ENCODE peak calls at places on chromosome 3, in nine cellular contexts. One of them, this sample, is unnamed. For H3K36me3, the result is how much of the 10 kb centered on the place peaks cover.

GRCh38 chr3:14431928-14432834 is 29.8 kb downstream of the SLC6A6 start:
- DNase-seq in sigmoid colon: peak
- DNase-seq in IMR-90: peak
- DNase-seq in endothelial cell of umbilical vein: peak
- DNase-seq in uterus: peak
- DNase-seq in right lobe of liver: peak
- DNase-seq in tibial nerve: peak
- DNase-seq in body of pancreas: peak
- DNase-seq in suprapubic skin: no peak
- DNase-seq in this sample: peak

GRCh38 chr3:37074178-37074577 is 80.9 kb downstream of the MLH1 start:
- DNase-seq in sigmoid colon: no peak
- DNase-seq in IMR-90: peak
- DNase-seq in endothelial cell of umbilical vein: no peak
- DNase-seq in uterus: no peak
- DNase-seq in right lobe of liver: no peak
- DNase-seq in tibial nerve: no peak
- DNase-seq in body of pancreas: no peak
- DNase-seq in suprapubic skin: no peak
- DNase-seq in this sample: no peak

GRCh38 chr3:69927571-69927970 is 72.0 kb upstream of the SAMMSON start:
- DNase-seq in sigmoid colon: no peak
- DNase-seq in IMR-90: no peak
- DNase-seq in endothelial cell of umbilical vein: no peak
- DNase-seq in uterus: no peak
- DNase-seq in right lobe of liver: no peak
- DNase-seq in tibial nerve: no peak
- DNase-seq in body of pancreas: no peak
- DNase-seq in suprapubic skin: no peak
- DNase-seq in this sample: no peak

GRCh38 chr3:64898941-64899340 is 211.1 kb upstream of the ADAMTS9 start:
- DNase-seq in sigmoid colon: no peak
- DNase-seq in IMR-90: peak
- DNase-seq in endothelial cell of umbilical vein: no peak
- DNase-seq in uterus: no peak
- DNase-seq in right lobe of liver: no peak
- DNase-seq in tibial nerve: no peak
- DNase-seq in body of pancreas: no peak
- DNase-seq in suprapubic skin: no peak
- DNase-seq in this sample: no peak

GRCh38 chr3:186705882-186706780 is 11.0 kb upstream of the KNG1 start:
- DNase-seq in sigmoid colon: no peak
- DNase-seq in IMR-90: no peak
- DNase-seq in endothelial cell of umbilical vein: peak
- DNase-seq in uterus: no peak
- DNase-seq in right lobe of liver: no peak
- DNase-seq in tibial nerve: no peak
- DNase-seq in body of pancreas: no peak
- DNase-seq in suprapubic skin: no peak
- DNase-seq in this sample: no peak

GRCh38 chr3:23685484-23686258 is 120.1 kb upstream of the UBE2E1 start:
- DNase-seq in sigmoid colon: peak
- DNase-seq in IMR-90: peak
- DNase-seq in endothelial cell of umbilical vein: peak
- DNase-seq in uterus: peak
- DNase-seq in right lobe of liver: no peak
- DNase-seq in tibial nerve: peak
- DNase-seq in body of pancreas: peak
- DNase-seq in suprapubic skin: no peak
- DNase-seq in this sample: peak

GRCh38 chr3:184145120-184145524 is 10.0 kb downstream of the EIF2B5 start:
- DNase-seq in sigmoid colon: no peak
- DNase-seq in IMR-90: peak
- DNase-seq in endothelial cell of umbilical vein: peak
- DNase-seq in uterus: no peak
- DNase-seq in right lobe of liver: no peak
- DNase-seq in tibial nerve: no peak
- DNase-seq in body of pancreas: peak
- DNase-seq in suprapubic skin: no peak
- DNase-seq in this sample: peak

GRCh38 chr3:43086460-43087165 is 19.3 kb downstream of the POMGNT2 start:
- DNase-seq in sigmoid colon: no peak
- DNase-seq in IMR-90: peak
- DNase-seq in endothelial cell of umbilical vein: no peak
- DNase-seq in uterus: no peak
- DNase-seq in right lobe of liver: no peak
- DNase-seq in tibial nerve: no peak
- DNase-seq in body of pancreas: no peak
- DNase-seq in suprapubic skin: no peak
- DNase-seq in this sample: no peak

GRCh38 chr3:186142556-186142955 is 33.7 kb upstream of the ETV5 start:
- DNase-seq in sigmoid colon: no peak
- DNase-seq in IMR-90: no peak
- DNase-seq in endothelial cell of umbilical vein: no peak
- DNase-seq in uterus: no peak
- DNase-seq in right lobe of liver: no peak
- DNase-seq in tibial nerve: no peak
- DNase-seq in body of pancreas: no peak
- DNase-seq in suprapubic skin: no peak
- DNase-seq in this sample: no peak

GRCh38 chr3:114332342-114333179 is 38.7 kb downstream of the TIGIT start:
- DNase-seq in sigmoid colon: no peak
- DNase-seq in IMR-90: no peak
- DNase-seq in endothelial cell of umbilical vein: no peak
- DNase-seq in uterus: no peak
- DNase-seq in right lobe of liver: no peak
- DNase-seq in tibial nerve: no peak
- DNase-seq in body of pancreas: no peak
- DNase-seq in suprapubic skin: no peak
- DNase-seq in this sample: no peak
- H3K4me3 ChIP-seq in sigmoid colon: no peak
- H3K4me3 ChIP-seq in IMR-90: no peak
- H3K4me3 ChIP-seq in endothelial cell of umbilical vein: no peak
- H3K4me3 ChIP-seq in uterus: no peak
- H3K4me3 ChIP-seq in right lobe of liver: no peak
- H3K4me3 ChIP-seq in tibial nerve: no peak
- H3K4me3 ChIP-seq in body of pancreas: no peak
- H3K4me3 ChIP-seq in suprapubic skin: no peak
- H3K4me3 ChIP-seq in this sample: no peak

GRCh38 chr3:47628426-47628825 is 49.8 kb upstream of the CSPG5 start:
- DNase-seq in sigmoid colon: no peak
- DNase-seq in IMR-90: no peak
- DNase-seq in endothelial cell of umbilical vein: no peak
- DNase-seq in uterus: no peak
- DNase-seq in right lobe of liver: no peak
- DNase-seq in tibial nerve: no peak
- DNase-seq in body of pancreas: no peak
- DNase-seq in suprapubic skin: no peak
- DNase-seq in this sample: no peak

GRCh38 chr3:47634996-47635395 is 56.3 kb upstream of the CSPG5 start:
- DNase-seq in sigmoid colon: no peak
- DNase-seq in IMR-90: no peak
- DNase-seq in endothelial cell of umbilical vein: no peak
- DNase-seq in uterus: no peak
- DNase-seq in right lobe of liver: no peak
- DNase-seq in tibial nerve: no peak
- DNase-seq in body of pancreas: no peak
- DNase-seq in suprapubic skin: no peak
- DNase-seq in this sample: no peak

GRCh38 chr3:47630810-47631209 is 52.1 kb upstream of the CSPG5 start:
- DNase-seq in sigmoid colon: no peak
- DNase-seq in IMR-90: no peak
- DNase-seq in endothelial cell of umbilical vein: no peak
- DNase-seq in uterus: no peak
- DNase-seq in right lobe of liver: no peak
- DNase-seq in tibial nerve: no peak
- DNase-seq in body of pancreas: no peak
- DNase-seq in suprapubic skin: no peak
- DNase-seq in this sample: no peak

GRCh38 chr3:47629770-47630169 is 51.1 kb upstream of the CSPG5 start:
- DNase-seq in sigmoid colon: no peak
- DNase-seq in IMR-90: no peak
- DNase-seq in endothelial cell of umbilical vein: no peak
- DNase-seq in uterus: no peak
- DNase-seq in right lobe of liver: no peak
- DNase-seq in tibial nerve: no peak
- DNase-seq in body of pancreas: no peak
- DNase-seq in suprapubic skin: no peak
- DNase-seq in this sample: no peak
- H3K36me3 ChIP-seq in sigmoid colon: under half
- H3K36me3 ChIP-seq in IMR-90: under half
- H3K36me3 ChIP-seq in endothelial cell of umbilical vein: under half
- H3K36me3 ChIP-seq in uterus: under half
- H3K36me3 ChIP-seq in right lobe of liver: under half
- H3K36me3 ChIP-seq in tibial nerve: under half
- H3K36me3 ChIP-seq in body of pancreas: under half
- H3K36me3 ChIP-seq in suprapubic skin: half or more
- H3K36me3 ChIP-seq in this sample: under half

GRCh38 chr3:4849136-4849535 is 130.1 kb upstream of the BHLHE40 start:
- DNase-seq in sigmoid colon: no peak
- DNase-seq in IMR-90: no peak
- DNase-seq in endothelial cell of umbilical vein: peak
- DNase-seq in uterus: no peak
- DNase-seq in right lobe of liver: no peak
- DNase-seq in tibial nerve: no peak
- DNase-seq in body of pancreas: no peak
- DNase-seq in suprapubic skin: no peak
- DNase-seq in this sample: no peak

GRCh38 chr3:4849739-4850138 is 129.5 kb upstream of the BHLHE40 start:
- DNase-seq in sigmoid colon: no peak
- DNase-seq in IMR-90: no peak
- DNase-seq in endothelial cell of umbilical vein: no peak
- DNase-seq in uterus: no peak
- DNase-seq in right lobe of liver: no peak
- DNase-seq in tibial nerve: no peak
- DNase-seq in body of pancreas: no peak
- DNase-seq in suprapubic skin: no peak
- DNase-seq in this sample: no peak

GRCh38 chr3:4850928-4851265 is 128.3 kb upstream of the BHLHE40 start:
- DNase-seq in sigmoid colon: no peak
- DNase-seq in IMR-90: no peak
- DNase-seq in endothelial cell of umbilical vein: no peak
- DNase-seq in uterus: no peak
- DNase-seq in right lobe of liver: no peak
- DNase-seq in tibial nerve: no peak
- DNase-seq in body of pancreas: no peak
- DNase-seq in suprapubic skin: no peak
- DNase-seq in this sample: no peak

GRCh38 chr3:4848176-4848575 is 131.1 kb upstream of the BHLHE40 start:
- DNase-seq in sigmoid colon: no peak
- DNase-seq in IMR-90: no peak
- DNase-seq in endothelial cell of umbilical vein: no peak
- DNase-seq in uterus: no peak
- DNase-seq in right lobe of liver: no peak
- DNase-seq in tibial nerve: no peak
- DNase-seq in body of pancreas: no peak
- DNase-seq in suprapubic skin: no peak
- DNase-seq in this sample: no peak

DNA sequence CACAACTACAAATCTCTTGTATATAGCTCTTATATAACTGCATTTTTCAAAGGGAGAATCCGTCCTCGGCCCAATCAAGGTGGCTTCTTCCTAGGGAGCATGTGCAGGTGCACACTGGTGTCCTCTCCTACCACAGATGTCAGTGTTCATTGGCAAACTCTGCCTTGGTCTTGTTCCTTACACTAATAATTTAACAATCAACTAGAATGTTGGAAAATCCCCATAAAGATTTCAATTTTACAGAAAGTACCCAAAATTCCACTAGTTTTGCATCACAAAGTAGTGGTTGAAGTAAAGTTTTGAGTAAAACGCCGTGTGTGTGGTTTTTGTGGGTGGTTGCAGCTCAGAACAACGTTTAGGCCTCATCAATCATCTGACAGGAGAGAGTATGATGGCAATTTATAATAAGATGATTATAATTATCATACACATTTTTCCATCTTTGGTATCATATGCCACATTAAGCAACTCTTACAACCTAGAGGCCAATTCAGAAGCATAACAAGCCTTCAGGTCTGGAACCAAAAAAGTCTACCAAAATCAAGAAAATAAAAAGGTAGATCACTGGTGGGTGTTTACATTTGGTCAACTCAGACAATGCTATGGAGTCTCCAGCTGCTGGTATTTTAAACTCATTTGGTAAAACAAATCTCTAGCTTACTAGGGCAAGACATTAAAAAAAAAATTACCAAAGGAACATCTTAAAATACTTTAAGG is 128.9 kb upstream of the BHLHE40 start:
- DNase-seq in sigmoid colon: no peak
- DNase-seq in IMR-90: no peak
- DNase-seq in endothelial cell of umbilical vein: no peak
- DNase-seq in uterus: no peak
- DNase-seq in right lobe of liver: no peak
- DNase-seq in tibial nerve: no peak
- DNase-seq in body of pancreas: no peak
- DNase-seq in suprapubic skin: no peak
- DNase-seq in this sample: no peak
- TF ChIP-seq POLR2A in sigmoid colon: no peak
- TF ChIP-seq POLR2A in IMR-90: no peak
- TF ChIP-seq POLR2A in endothelial cell of umbilical vein: no peak
- TF ChIP-seq POLR2A in uterus: no peak
- TF ChIP-seq POLR2A in right lobe of liver: no peak
- TF ChIP-seq POLR2A in tibial nerve: no peak
- TF ChIP-seq POLR2A in body of pancreas: no peak
- TF ChIP-seq POLR2A in suprapubic skin: no peak
- TF ChIP-seq POLR2A in this sample: no peak

GRCh38 chr3:71413572-71413971 is 170.0 kb downstream of the FOXP1 start:
- DNase-seq in sigmoid colon: no peak
- DNase-seq in IMR-90: no peak
- DNase-seq in endothelial cell of umbilical vein: peak
- DNase-seq in uterus: no peak
- DNase-seq in right lobe of liver: no peak
- DNase-seq in tibial nerve: no peak
- DNase-seq in body of pancreas: no peak
- DNase-seq in suprapubic skin: no peak
- DNase-seq in this sample: no peak

GRCh38 chr3:71407833-71408232 is 175.7 kb downstream of the FOXP1 start:
- DNase-seq in sigmoid colon: no peak
- DNase-seq in IMR-90: no peak
- DNase-seq in endothelial cell of umbilical vein: no peak
- DNase-seq in uterus: no peak
- DNase-seq in right lobe of liver: no peak
- DNase-seq in tibial nerve: no peak
- DNase-seq in body of pancreas: no peak
- DNase-seq in suprapubic skin: no peak
- DNase-seq in this sample: no peak

GRCh38 chr3:71408903-71409302 is 174.6 kb downstream of the FOXP1 start:
- DNase-seq in sigmoid colon: no peak
- DNase-seq in IMR-90: no peak
- DNase-seq in endothelial cell of umbilical vein: no peak
- DNase-seq in uterus: no peak
- DNase-seq in right lobe of liver: no peak
- DNase-seq in tibial nerve: no peak
- DNase-seq in body of pancreas: no peak
- DNase-seq in suprapubic skin: no peak
- DNase-seq in this sample: no peak

GRCh38 chr3:71406945-71407629 is 176.4 kb downstream of the FOXP1 start:
- DNase-seq in sigmoid colon: no peak
- DNase-seq in IMR-90: no peak
- DNase-seq in endothelial cell of umbilical vein: no peak
- DNase-seq in uterus: no peak
- DNase-seq in right lobe of liver: no peak
- DNase-seq in tibial nerve: no peak
- DNase-seq in body of pancreas: no peak
- DNase-seq in suprapubic skin: no peak
- DNase-seq in this sample: no peak

GRCh38 chr3:71409352-71409751 is 174.2 kb downstream of the FOXP1 start:
- DNase-seq in sigmoid colon: no peak
- DNase-seq in IMR-90: no peak
- DNase-seq in endothelial cell of umbilical vein: no peak
- DNase-seq in uterus: no peak
- DNase-seq in right lobe of liver: no peak
- DNase-seq in tibial nerve: no peak
- DNase-seq in body of pancreas: no peak
- DNase-seq in suprapubic skin: no peak
- DNase-seq in this sample: no peak
- H3K4me3 ChIP-seq in sigmoid colon: no peak
- H3K4me3 ChIP-seq in IMR-90: no peak
- H3K4me3 ChIP-seq in endothelial cell of umbilical vein: no peak
- H3K4me3 ChIP-seq in uterus: no peak
- H3K4me3 ChIP-seq in right lobe of liver: no peak
- H3K4me3 ChIP-seq in tibial nerve: no peak
- H3K4me3 ChIP-seq in body of pancreas: no peak
- H3K4me3 ChIP-seq in suprapubic skin: no peak
- H3K4me3 ChIP-seq in this sample: no peak

This sample was measured in thyroid gland.